ENCODE peak calls at places on chromosomes 6 and 20, in ten cellular contexts. One of them, this sample, is unnamed.

GRCh38 chr6:128723667-128724066 is 159.3 kb upstream of the LAMA2 start:
- DNase-seq in naive thymus-derived CD4-positive, alpha-beta T cell: no peak
- DNase-seq in cardiac muscle cell: no peak
- DNase-seq in EL: no peak
- DNase-seq in HT1080: peak
- DNase-seq in SIG-M5: no peak
- DNase-seq in AG08395: no peak
- DNase-seq in T-cell: no peak
- DNase-seq in A549: no peak
- DNase-seq in HEK293T: no peak
- DNase-seq in this sample: no peak

GRCh38 chr6:134447423-134447822 is 129.5 kb upstream of the SGK1 start:
- DNase-seq in EL: peak
- DNase-seq in T-cell: no peak
- DNase-seq in A549: no peak
- DNase-seq in naive thymus-derived CD4-positive, alpha-beta T cell: no peak
- DNase-seq in cardiac muscle cell: peak
- DNase-seq in AG08395: no peak
- DNase-seq in HEK293T: no peak
- DNase-seq in SIG-M5: no peak
- DNase-seq in HT1080: no peak
- DNase-seq in this sample: no peak

GRCh38 chr20:4195499-4195898 is 180.1 kb upstream of the RNF24 start:
- DNase-seq in SIG-M5: no peak
- DNase-seq in T-cell: no peak
- DNase-seq in A549: peak
- DNase-seq in naive thymus-derived CD4-positive, alpha-beta T cell: no peak
- DNase-seq in cardiac muscle cell: peak
- DNase-seq in HEK293T: no peak
- DNase-seq in EL: peak
- DNase-seq in AG08395: peak
- DNase-seq in HT1080: peak
- DNase-seq in this sample: no peak

GRCh38 chr20:20261159-20261558 is 106.7 kb upstream of the INSM1 start:
- DNase-seq in SIG-M5: peak
- DNase-seq in T-cell: no peak
- DNase-seq in naive thymus-derived CD4-positive, alpha-beta T cell: no peak
- DNase-seq in cardiac muscle cell: no peak
- DNase-seq in AG08395: no peak
- DNase-seq in HEK293T: no peak
- DNase-seq in HT1080: no peak
- DNase-seq in EL: no peak
- DNase-seq in A549: no peak
- DNase-seq in this sample: no peak

GRCh38 chr6:41527721-41528408 is 18.3 kb upstream of the FOXP4 start:
- DNase-seq in cardiac muscle cell: peak
- DNase-seq in HEK293T: no peak
- DNase-seq in A549: no peak
- DNase-seq in AG08395: peak
- DNase-seq in T-cell: no peak
- DNase-seq in HT1080: no peak
- DNase-seq in SIG-M5: no peak
- DNase-seq in EL: peak
- DNase-seq in naive thymus-derived CD4-positive, alpha-beta T cell: no peak
- DNase-seq in this sample: no peak

GRCh38 chr6:14037402-14038277 is 79.9 kb upstream of the CD83 start:
- DNase-seq in naive thymus-derived CD4-positive, alpha-beta T cell: no peak
- DNase-seq in HEK293T: no peak
- DNase-seq in EL: peak
- DNase-seq in A549: no peak
- DNase-seq in AG08395: peak
- DNase-seq in SIG-M5: no peak
- DNase-seq in HT1080: peak
- DNase-seq in cardiac muscle cell: peak
- DNase-seq in T-cell: no peak
- DNase-seq in this sample: no peak

GRCh38 chr6:148776321-148776966 is 29.6 kb downstream of the UST start:
- DNase-seq in T-cell: no peak
- DNase-seq in AG08395: peak
- DNase-seq in cardiac muscle cell: peak
- DNase-seq in SIG-M5: no peak
- DNase-seq in A549: peak
- DNase-seq in HT1080: peak
- DNase-seq in naive thymus-derived CD4-positive, alpha-beta T cell: no peak
- DNase-seq in EL: peak
- DNase-seq in HEK293T: no peak
- DNase-seq in this sample: no peak

GRCh38 chr6:53032853-53033252 is 32.4 kb upstream of the FBXO9 start:
- DNase-seq in A549: no peak
- DNase-seq in EL: peak
- DNase-seq in AG08395: peak
- DNase-seq in naive thymus-derived CD4-positive, alpha-beta T cell: no peak
- DNase-seq in cardiac muscle cell: no peak
- DNase-seq in T-cell: no peak
- DNase-seq in HEK293T: no peak
- DNase-seq in SIG-M5: no peak
- DNase-seq in HT1080: no peak
- DNase-seq in this sample: no peak

GRCh38 chr6:119207973-119208725 is 129.7 kb upstream of the FAM184A start:
- DNase-seq in T-cell: no peak
- DNase-seq in EL: peak
- DNase-seq in naive thymus-derived CD4-positive, alpha-beta T cell: no peak
- DNase-seq in HT1080: no peak
- DNase-seq in SIG-M5: no peak
- DNase-seq in HEK293T: no peak
- DNase-seq in A549: no peak
- DNase-seq in AG08395: peak
- DNase-seq in cardiac muscle cell: peak
- DNase-seq in this sample: no peak

GRCh38 chr6:165034271-165034741 is 275.1 kb downstream of the C6orf118 start:
- DNase-seq in SIG-M5: no peak
- DNase-seq in EL: no peak
- DNase-seq in HEK293T: no peak
- DNase-seq in A549: no peak
- DNase-seq in AG08395: peak
- DNase-seq in HT1080: no peak
- DNase-seq in naive thymus-derived CD4-positive, alpha-beta T cell: no peak
- DNase-seq in T-cell: no peak
- DNase-seq in cardiac muscle cell: no peak
- DNase-seq in this sample: no peak

This sample was measured in iPS DF 6.9.